ENCODE peak calls at places on chromosomes 6 and 20, in ten cellular contexts. One of them, this sample, is unnamed.

GRCh38 chr20:32609371-32609773 is 24.2 kb upstream of the NOL4L start:
- DNase-seq in uterus: no peak
- DNase-seq in AG04450: no peak
- DNase-seq in left ventricle myocardium inferior: no peak
- DNase-seq in fibroblast of lung: no peak
- DNase-seq in neural progenitor cell: no peak
- DNase-seq in SK-N-SH: no peak
- DNase-seq in hepatocyte: no peak
- DNase-seq in psoas muscle: no peak
- DNase-seq in lung: no peak
- DNase-seq in this sample: no peak

GRCh38 chr20:44618318-44618731 is 33.2 kb downstream of the ADA start:
- DNase-seq in uterus: no peak
- DNase-seq in AG04450: no peak
- DNase-seq in left ventricle myocardium inferior: peak; percentile 65
- DNase-seq in fibroblast of lung: no peak
- DNase-seq in neural progenitor cell: no peak
- DNase-seq in SK-N-SH: no peak
- DNase-seq in hepatocyte: no peak
- DNase-seq in psoas muscle: peak; percentile 73
- DNase-seq in lung: no peak
- DNase-seq in this sample: no peak

GRCh38 chr20:9460518-9460917 is 53.9 kb upstream of the LAMP5 start:
- DNase-seq in uterus: no peak
- DNase-seq in AG04450: no peak
- DNase-seq in left ventricle myocardium inferior: no peak
- DNase-seq in fibroblast of lung: peak; percentile 61
- DNase-seq in neural progenitor cell: no peak
- DNase-seq in SK-N-SH: no peak
- DNase-seq in hepatocyte: no peak
- DNase-seq in psoas muscle: no peak
- DNase-seq in lung: no peak
- DNase-seq in this sample: no peak

GRCh38 chr20:57330998-57331397 is 1.4 kb downstream of the SPO11 start:
- DNase-seq in uterus: no peak
- DNase-seq in AG04450: no peak
- DNase-seq in left ventricle myocardium inferior: no peak
- DNase-seq in fibroblast of lung: peak; percentile 19
- DNase-seq in neural progenitor cell: no peak
- DNase-seq in SK-N-SH: no peak
- DNase-seq in hepatocyte: no peak
- DNase-seq in psoas muscle: no peak
- DNase-seq in lung: no peak
- DNase-seq in this sample: no peak

GRCh38 chr20:31788578-31788977 is 30.6 kb upstream of the MYLK2 start:
- DNase-seq in uterus: no peak
- DNase-seq in AG04450: no peak
- DNase-seq in left ventricle myocardium inferior: no peak
- DNase-seq in fibroblast of lung: no peak
- DNase-seq in neural progenitor cell: no peak
- DNase-seq in SK-N-SH: no peak
- DNase-seq in hepatocyte: no peak
- DNase-seq in psoas muscle: peak; percentile 74
- DNase-seq in lung: no peak
- DNase-seq in this sample: no peak

GRCh38 chr6:75220365-75220764 is 14.5 kb upstream of the COL12A1 start:
- DNase-seq in uterus: no peak
- DNase-seq in AG04450: no peak
- DNase-seq in left ventricle myocardium inferior: no peak
- DNase-seq in fibroblast of lung: peak; percentile 23
- DNase-seq in neural progenitor cell: no peak
- DNase-seq in SK-N-SH: no peak
- DNase-seq in hepatocyte: no peak
- DNase-seq in psoas muscle: no peak
- DNase-seq in lung: no peak
- DNase-seq in this sample: no peak

GRCh38 chr6:169864148-169865030 is 113.0 kb downstream of the ERMARD start:
- DNase-seq in uterus: no peak
- DNase-seq in AG04450: no peak
- DNase-seq in left ventricle myocardium inferior: no peak
- DNase-seq in fibroblast of lung: no peak
- DNase-seq in neural progenitor cell: no peak
- DNase-seq in SK-N-SH: no peak
- DNase-seq in hepatocyte: no peak
- DNase-seq in psoas muscle: no peak
- DNase-seq in lung: no peak
- DNase-seq in this sample: no peak

GRCh38 chr6:38080349-38080748 is 260.8 kb downstream of the ZFAND3 start:
- DNase-seq in uterus: no peak
- DNase-seq in AG04450: no peak
- DNase-seq in left ventricle myocardium inferior: no peak
- DNase-seq in fibroblast of lung: peak; percentile 65
- DNase-seq in neural progenitor cell: no peak
- DNase-seq in SK-N-SH: no peak
- DNase-seq in hepatocyte: no peak
- DNase-seq in psoas muscle: no peak
- DNase-seq in lung: no peak
- DNase-seq in this sample: no peak

GRCh38 chr6:8027965-8028651 is 36.1 kb downstream of the BLOC1S5 start:
- DNase-seq in uterus: no peak
- DNase-seq in AG04450: no peak
- DNase-seq in left ventricle myocardium inferior: no peak
- DNase-seq in fibroblast of lung: peak; percentile 24
- DNase-seq in neural progenitor cell: no peak
- DNase-seq in SK-N-SH: no peak
- DNase-seq in hepatocyte: no peak
- DNase-seq in psoas muscle: no peak
- DNase-seq in lung: no peak
- DNase-seq in this sample: no peak

GRCh38 chr6:52712136-52712535 is 41.2 kb downstream of the TMEM14A start:
- DNase-seq in uterus: no peak
- DNase-seq in AG04450: no peak
- DNase-seq in left ventricle myocardium inferior: no peak
- DNase-seq in fibroblast of lung: no peak
- DNase-seq in neural progenitor cell: no peak
- DNase-seq in SK-N-SH: no peak
- DNase-seq in hepatocyte: no peak
- DNase-seq in psoas muscle: no peak
- DNase-seq in lung: no peak
- DNase-seq in this sample: no peak

GRCh38 chr6:109397020-109397419 is 14.8 kb upstream of the CD164 start:
- DNase-seq in uterus: no peak
- DNase-seq in AG04450: no peak
- DNase-seq in left ventricle myocardium inferior: no peak
- DNase-seq in fibroblast of lung: peak; percentile 56
- DNase-seq in neural progenitor cell: no peak
- DNase-seq in SK-N-SH: no peak
- DNase-seq in hepatocyte: no peak
- DNase-seq in psoas muscle: no peak
- DNase-seq in lung: no peak
- DNase-seq in this sample: no peak

GRCh38 chr6:129115491-129115890 is 232.6 kb downstream of the LAMA2 start:
- DNase-seq in uterus: no peak
- DNase-seq in AG04450: no peak
- DNase-seq in left ventricle myocardium inferior: no peak
- DNase-seq in fibroblast of lung: no peak
- DNase-seq in neural progenitor cell: no peak
- DNase-seq in SK-N-SH: no peak
- DNase-seq in hepatocyte: no peak
- DNase-seq in psoas muscle: no peak
- DNase-seq in lung: no peak
- DNase-seq in this sample: no peak

GRCh38 chr6:78868124-78868523 is 773 bp downstream of the IRAK1BP1 start:
- DNase-seq in uterus: no peak
- DNase-seq in AG04450: no peak
- DNase-seq in left ventricle myocardium inferior: no peak
- DNase-seq in fibroblast of lung: no peak
- DNase-seq in neural progenitor cell: no peak
- DNase-seq in SK-N-SH: no peak
- DNase-seq in hepatocyte: no peak
- DNase-seq in psoas muscle: no peak
- DNase-seq in lung: no peak
- DNase-seq in this sample: no peak

GRCh38 chr6:90135672-90136071 is 161.0 kb downstream of the BACH2 start:
- DNase-seq in uterus: no peak
- DNase-seq in AG04450: peak; percentile 59
- DNase-seq in left ventricle myocardium inferior: no peak
- DNase-seq in fibroblast of lung: peak; percentile 49
- DNase-seq in neural progenitor cell: no peak
- DNase-seq in SK-N-SH: no peak
- DNase-seq in hepatocyte: peak; percentile 41
- DNase-seq in psoas muscle: no peak
- DNase-seq in lung: no peak
- DNase-seq in this sample: no peak

GRCh38 chr6:157873735-157874344 is 50.8 kb downstream of the SNX9 start:
- DNase-seq in uterus: peak; percentile 62
- DNase-seq in AG04450: no peak
- DNase-seq in left ventricle myocardium inferior: peak; percentile 73
- DNase-seq in fibroblast of lung: peak; percentile 76
- DNase-seq in neural progenitor cell: peak; percentile 81
- DNase-seq in SK-N-SH: peak; percentile 71
- DNase-seq in hepatocyte: peak; percentile 78
- DNase-seq in psoas muscle: peak; percentile 81
- DNase-seq in lung: peak; percentile 70
- DNase-seq in this sample: peak; percentile 79

GRCh38 chr6:139446768-139447167 is 72.3 kb upstream of the CITED2 start:
- DNase-seq in uterus: no peak
- DNase-seq in AG04450: no peak
- DNase-seq in left ventricle myocardium inferior: no peak
- DNase-seq in fibroblast of lung: no peak
- DNase-seq in neural progenitor cell: no peak
- DNase-seq in SK-N-SH: no peak
- DNase-seq in hepatocyte: no peak
- DNase-seq in psoas muscle: no peak
- DNase-seq in lung: no peak
- DNase-seq in this sample: no peak
- H3K27ac ChIP-seq in uterus: no peak overlapping the region
- H3K27ac ChIP-seq in AG04450: no peak overlapping the region
- H3K27ac ChIP-seq in left ventricle myocardium inferior: no peak overlapping the region
- H3K27ac ChIP-seq in fibroblast of lung: no peak overlapping the region
- H3K27ac ChIP-seq in neural progenitor cell: no peak overlapping the region
- H3K27ac ChIP-seq in SK-N-SH: no peak overlapping the region
- H3K27ac ChIP-seq in hepatocyte: no peak overlapping the region
- H3K27ac ChIP-seq in psoas muscle: no peak overlapping the region
- H3K27ac ChIP-seq in lung: no peak overlapping the region
- H3K27ac ChIP-seq in this sample: no peak overlapping the region

GRCh38 chr20:24442909-24443308 is 26.5 kb upstream of the SYNDIG1 start:
- DNase-seq in uterus: no peak
- DNase-seq in AG04450: no peak
- DNase-seq in left ventricle myocardium inferior: no peak
- DNase-seq in fibroblast of lung: no peak
- DNase-seq in neural progenitor cell: no peak
- DNase-seq in SK-N-SH: no peak
- DNase-seq in hepatocyte: no peak
- DNase-seq in psoas muscle: no peak
- DNase-seq in lung: no peak
- DNase-seq in this sample: peak; percentile 2

GRCh38 chr20:24439737-24440136 is 29.7 kb upstream of the SYNDIG1 start:
- DNase-seq in uterus: no peak
- DNase-seq in AG04450: no peak
- DNase-seq in left ventricle myocardium inferior: no peak
- DNase-seq in fibroblast of lung: no peak
- DNase-seq in neural progenitor cell: no peak
- DNase-seq in SK-N-SH: no peak
- DNase-seq in hepatocyte: no peak
- DNase-seq in psoas muscle: no peak
- DNase-seq in lung: no peak
- DNase-seq in this sample: no peak

GRCh38 chr20:24441600-24441999 is 27.8 kb upstream of the SYNDIG1 start:
- DNase-seq in uterus: no peak
- DNase-seq in AG04450: no peak
- DNase-seq in left ventricle myocardium inferior: no peak
- DNase-seq in fibroblast of lung: no peak
- DNase-seq in neural progenitor cell: no peak
- DNase-seq in SK-N-SH: no peak
- DNase-seq in hepatocyte: no peak
- DNase-seq in psoas muscle: no peak
- DNase-seq in lung: no peak
- DNase-seq in this sample: peak; percentile 13

GRCh38 chr20:24437322-24438090 is 31.9 kb upstream of the SYNDIG1 start:
- DNase-seq in uterus: peak; percentile 75
- DNase-seq in AG04450: no peak
- DNase-seq in left ventricle myocardium inferior: no peak
- DNase-seq in fibroblast of lung: no peak
- DNase-seq in neural progenitor cell: no peak
- DNase-seq in SK-N-SH: no peak
- DNase-seq in hepatocyte: peak; percentile 58
- DNase-seq in psoas muscle: no peak
- DNase-seq in lung: no peak
- DNase-seq in this sample: peak; percentile 23

DNA sequence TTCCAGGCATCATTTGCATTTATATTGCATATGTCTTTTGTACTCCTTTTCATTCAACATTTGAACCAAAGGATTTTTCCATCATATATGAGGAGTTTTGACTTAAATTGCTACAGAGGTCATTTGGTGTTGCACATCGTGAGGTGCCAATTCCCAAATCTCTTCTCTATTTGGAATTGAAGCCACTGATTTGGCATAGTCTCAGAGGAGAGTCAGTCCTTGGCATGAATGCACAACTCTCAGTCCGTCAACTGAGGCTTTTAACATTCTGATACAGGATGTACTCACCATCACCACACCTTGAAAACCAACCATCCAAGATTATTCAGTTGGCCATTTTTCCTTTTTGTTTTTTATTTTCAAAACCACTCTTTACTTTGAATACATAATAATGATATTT is 31.1 kb upstream of the SYNDIG1 start:
- DNase-seq in uterus: no peak
- DNase-seq in AG04450: no peak
- DNase-seq in left ventricle myocardium inferior: no peak
- DNase-seq in fibroblast of lung: no peak
- DNase-seq in neural progenitor cell: no peak
- DNase-seq in SK-N-SH: no peak
- DNase-seq in hepatocyte: no peak
- DNase-seq in psoas muscle: no peak
- DNase-seq in lung: no peak
- DNase-seq in this sample: no peak
- TF ChIP-seq CTCF in uterus: no peak
- TF ChIP-seq CTCF in AG04450: no peak
- TF ChIP-seq CTCF in left ventricle myocardium inferior: no peak
- TF ChIP-seq CTCF in fibroblast of lung: no peak
- TF ChIP-seq CTCF in neural progenitor cell: no peak
- TF ChIP-seq CTCF in SK-N-SH: no peak
- TF ChIP-seq CTCF in hepatocyte: no peak
- TF ChIP-seq CTCF in psoas muscle: no peak
- TF ChIP-seq CTCF in lung: no peak
- TF ChIP-seq CTCF in this sample: no peak

GRCh38 chr20:56166781-56167465 is 81.6 kb upstream of the MC3R start:
- DNase-seq in uterus: no peak
- DNase-seq in AG04450: no peak
- DNase-seq in left ventricle myocardium inferior: no peak
- DNase-seq in fibroblast of lung: no peak
- DNase-seq in neural progenitor cell: no peak
- DNase-seq in SK-N-SH: no peak
- DNase-seq in hepatocyte: no peak
- DNase-seq in psoas muscle: no peak
- DNase-seq in lung: no peak
- DNase-seq in this sample: no peak
- H3K4me3 ChIP-seq in uterus: no peak overlapping the region
- H3K4me3 ChIP-seq in AG04450: no peak overlapping the region
- H3K4me3 ChIP-seq in left ventricle myocardium inferior: no peak overlapping the region
- H3K4me3 ChIP-seq in fibroblast of lung: no peak overlapping the region
- H3K4me3 ChIP-seq in neural progenitor cell: no peak overlapping the region
- H3K4me3 ChIP-seq in SK-N-SH: no peak overlapping the region
- H3K4me3 ChIP-seq in hepatocyte: no peak overlapping the region
- H3K4me3 ChIP-seq in psoas muscle: no peak overlapping the region
- H3K4me3 ChIP-seq in lung: no peak overlapping the region
- H3K4me3 ChIP-seq in this sample: no peak overlapping the region

GRCh38 chr20:17560344-17561074 is 9.4 kb upstream of the DSTN start:
- DNase-seq in uterus: no peak
- DNase-seq in AG04450: no peak
- DNase-seq in left ventricle myocardium inferior: no peak
- DNase-seq in fibroblast of lung: no peak
- DNase-seq in neural progenitor cell: no peak
- DNase-seq in SK-N-SH: no peak
- DNase-seq in hepatocyte: no peak
- DNase-seq in psoas muscle: no peak
- DNase-seq in lung: no peak
- DNase-seq in this sample: no peak
- H3K27ac ChIP-seq in uterus: peak overlapping the region; percentile 92
- H3K27ac ChIP-seq in AG04450: no peak overlapping the region
- H3K27ac ChIP-seq in left ventricle myocardium inferior: no peak overlapping the region
- H3K27ac ChIP-seq in fibroblast of lung: no peak overlapping the region
- H3K27ac ChIP-seq in neural progenitor cell: no peak overlapping the region
- H3K27ac ChIP-seq in SK-N-SH: no peak overlapping the region
- H3K27ac ChIP-seq in hepatocyte: no peak overlapping the region
- H3K27ac ChIP-seq in psoas muscle: no peak overlapping the region
- H3K27ac ChIP-seq in lung: peak overlapping the region; percentile 79
- H3K27ac ChIP-seq in this sample: peak overlapping the region; percentile 6

This sample was measured in right atrium auricular region.